ENCODE peak calls at places on chromosomes 13 and 19, in six cellular contexts. K is left ventricle myocardium inferior, F is cardiac fibroblast, M is psoas muscle, P is progenitor cell of endocrine pancreas, X is left lung. N is an unnamed sample.

GRCh38 chr19:15663245-15663644 is 9.6 kb upstream of the CYP4F12 start:
- DNase-seq in K (no peak), F (no peak), M (no peak), P (no peak), X (no peak), N (no peak)

GRCh38 chr19:3163230-3163886 is 15.2 kb upstream of the S1PR4 start:
- DNase-seq in K (peak; percentile 53), F (peak; percentile 67), M (no peak), P (peak; percentile 65), X (peak; percentile 72), N (peak; percentile 84)

GRCh38 chr19:907183-907853 is 5.7 kb downstream of the R3HDM4 start:
- DNase-seq in K (no peak), F (no peak), M (peak; percentile 23), P (no peak), X (no peak), N (no peak)

GRCh38 chr13:45500492-45501174 is 35.9 kb downstream of the COG3 start:
- DNase-seq in K (no peak), F (peak; percentile 90), M (no peak), P (no peak), X (no peak), N (no peak)

GRCh38 chr19:37719927-37720265 is 335 bp upstream of the ZNF607 start:
- DNase-seq in K (no peak), F (no peak), M (no peak), P (no peak), X (no peak), N (no peak)

GRCh38 chr13:28805193-28805819 is 14.8 kb upstream of the MTUS2 start:
- DNase-seq in K (peak; percentile 23), F (peak; percentile 12), M (no peak), P (no peak), X (no peak), N (no peak)

GRCh38 chr13:37319041-37319443 is 213.6 kb upstream of the CSNK1A1L start:
- DNase-seq in K (no peak), F (peak; percentile 9), M (no peak), P (no peak), X (no peak), N (no peak)

GRCh38 chr19:31553844-31554215 is 204.6 kb upstream of the TSHZ3 start:
- DNase-seq in K (no peak), F (no peak), M (no peak), P (no peak), X (no peak), N (no peak)

GRCh38 chr19:1862424-1863307 is 713 bp downstream of the KLF16 start:
- DNase-seq in K (no peak), F (peak; percentile 36), M (peak; percentile 51), P (no peak), X (peak; percentile 50), N (peak; percentile 78)

GRCh38 chr19:27865927-27866777 is 1346.8 kb downstream of the UQCRFS1 start:
- DNase-seq in K (no peak), F (no peak), M (no peak), P (no peak), X (no peak), N (no peak)

GRCh38 chr19:45448887-45449299 is 18.9 kb upstream of the FOSB start:
- DNase-seq in K (no peak), F (no peak), M (no peak), P (no peak), X (no peak), N (no peak)

N was measured in upper lobe of right lung.